ENCODE peak calls at places on chromosomes 3 and 15, in nine cellular contexts. S is Peyer's patch, G is AG09309, V is mammary epithelial cell, J is heart left ventricle, Q is neural progenitor cell, D is right atrium auricular region, L is GM06990, B is right lobe of liver. Y is an unnamed sample.

GRCh38 chr3:102182162-102182561 is 252.7 kb upstream of the ZPLD1 start:
- DNase-seq in S (no peak), G (no peak), V (no peak), J (no peak), Q (no peak), D (no peak), L (no peak), B (no peak), Y (no peak)

GRCh38 chr15:43095243-43095642 is 10.6 kb downstream of the UBR1 start:
- DNase-seq in S (no peak), G (no peak), V (no peak), J (no peak), Q (no peak), D (no peak), L (no peak), B (no peak), Y (no peak)

GRCh38 chr15:34783986-34784385 is 11.4 kb downstream of the ACTC1 start:
- DNase-seq in S (no peak), G (no peak), V (no peak), J (no peak), Q (no peak), D (no peak), L (no peak), B (no peak), Y (no peak)

GRCh38 chr15:34583399-34584320 is at the start of gene GOLGA8B:
- DNase-seq in S (peak), G (no peak), V (peak), J (peak), Q (peak), D (no peak), L (peak), B (peak), Y (peak)

GRCh38 chr15:98967096-98967495 is 40.5 kb downstream of the PGPEP1L start:
- DNase-seq in S (no peak), G (no peak), V (peak), J (no peak), Q (no peak), D (no peak), L (no peak), B (no peak), Y (no peak)

GRCh38 chr3:194083253-194084224 is 52.4 kb upstream of the HES1 start:
- DNase-seq in S (no peak), G (no peak), V (no peak), J (no peak), Q (no peak), D (no peak), L (no peak), B (no peak), Y (no peak)

GRCh38 chr3:158642005-158642404 is 2.3 kb upstream of the GFM1 start:
- DNase-seq in S (no peak), G (no peak), V (no peak), J (no peak), Q (no peak), D (no peak), L (no peak), B (no peak), Y (no peak)

GRCh38 chr3:111667621-111668239 is 72.6 kb upstream of the ZBED2 start:
- DNase-seq in S (peak), G (no peak), V (peak), J (peak), Q (no peak), D (no peak), L (peak), B (peak), Y (no peak)

GRCh38 chr15:45604321-45604720 is 17.1 kb downstream of the BLOC1S6 start:
- DNase-seq in S (no peak), G (no peak), V (no peak), J (no peak), Q (no peak), D (no peak), L (no peak), B (no peak), Y (no peak)

GRCh38 chr15:69723404-69724097 is 270.9 kb downstream of the RPLP1 start:
- DNase-seq in S (no peak), G (no peak), V (no peak), J (no peak), Q (peak), D (no peak), L (no peak), B (no peak), Y (no peak)
- TF ChIP-seq CTCF in S (no peak), G (no peak), V (no peak), J (no peak), Q (peak), D (no peak), L (peak), B (no peak), Y (no peak)

DNA sequence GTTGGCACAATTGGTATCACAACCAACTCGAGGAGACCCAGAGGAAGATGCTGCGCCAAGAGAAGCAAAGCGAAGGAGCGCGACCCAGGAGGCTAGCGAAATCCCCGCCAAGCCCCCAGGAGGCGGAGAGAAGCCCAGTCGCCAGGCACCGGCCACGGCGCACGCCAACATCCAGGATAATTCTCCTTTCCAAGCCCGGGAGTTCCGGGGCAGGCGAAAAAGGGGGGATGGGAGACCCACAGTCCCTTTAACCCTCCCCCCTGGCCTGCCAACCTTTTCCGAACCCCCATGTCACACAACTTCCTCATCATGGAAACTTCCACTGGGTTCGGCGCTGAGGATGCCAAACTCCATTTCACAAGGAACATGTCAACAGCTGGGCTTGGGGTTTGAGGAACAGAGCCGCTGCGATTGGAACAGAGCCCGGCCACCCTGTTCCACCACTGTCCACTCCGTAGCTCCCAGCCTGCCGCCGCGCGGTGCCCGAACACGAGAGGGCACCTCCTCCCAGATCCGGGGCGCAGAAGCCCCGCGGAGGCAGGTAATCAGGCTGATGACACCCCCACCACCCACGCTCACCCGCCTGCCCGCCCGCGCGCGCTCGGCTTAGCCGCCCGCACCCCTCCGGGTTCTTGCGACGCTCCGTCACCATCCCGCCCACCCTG is 567 bp downstream of the THRB start:
- DNase-seq in S (peak), G (no peak), V (peak), J (peak), Q (peak), D (peak), L (no peak), B (peak), Y (peak)
- TF ChIP-seq CTCF in S (peak), G (no peak), V (peak), J (no peak), Q (no peak), D (no peak), L (no peak), B (peak), Y (no peak)

DNA sequence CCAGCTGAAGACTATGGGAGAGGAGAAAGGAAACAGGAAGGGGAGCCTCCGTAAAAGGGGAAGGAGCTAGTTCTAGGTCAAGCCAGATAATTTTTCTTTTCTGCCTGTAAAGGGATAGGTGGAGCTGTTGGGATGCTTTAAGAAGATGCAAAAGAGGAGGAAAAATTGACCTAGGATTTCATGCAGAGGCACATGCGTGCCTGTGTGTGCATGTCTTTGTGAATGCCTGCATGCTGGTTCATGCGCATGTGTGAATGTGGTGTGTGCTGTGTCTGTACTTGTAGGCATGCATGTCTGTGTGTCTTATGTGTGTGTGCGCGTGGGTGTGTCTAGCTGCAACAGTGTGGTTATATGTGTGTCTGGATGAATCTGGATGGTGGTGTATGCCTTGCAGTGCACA is 27.3 kb downstream of the CCDC33 start:
- DNase-seq in S (no peak), G (no peak), V (peak), J (no peak), Q (no peak), D (no peak), L (no peak), B (no peak), Y (no peak)
- TF ChIP-seq CTCF in S (no peak), G (no peak), V (no peak), J (no peak), Q (no peak), D (no peak), L (no peak), B (no peak), Y (no peak)

DNA sequence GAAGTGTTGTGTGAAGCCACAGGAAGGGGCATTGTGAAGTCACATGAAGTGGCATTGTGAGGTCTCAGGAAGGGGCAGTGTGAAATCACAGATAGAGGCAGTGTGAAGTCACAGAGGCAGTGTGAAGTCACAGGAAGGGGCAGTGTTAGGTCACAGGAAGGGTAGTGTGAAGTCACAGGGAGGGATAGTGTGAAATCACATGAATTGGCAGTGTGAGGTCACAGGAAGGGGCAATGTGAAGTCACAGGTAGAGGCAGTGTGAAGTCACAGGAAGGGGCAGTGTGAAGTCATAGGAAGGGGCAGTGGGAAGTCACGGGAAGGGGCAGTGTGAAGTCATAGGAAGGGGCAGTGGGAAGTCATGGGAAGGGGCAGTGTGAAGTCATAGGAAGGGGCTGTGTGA is 37.9 kb downstream of the GASK1A start:
- DNase-seq in S (no peak), G (no peak), V (no peak), J (no peak), Q (no peak), D (no peak), L (no peak), B (no peak), Y (no peak)
- TF ChIP-seq CTCF in S (no peak), G (no peak), V (no peak), J (no peak), Q (no peak), D (no peak), L (no peak), B (no peak), Y (no peak)

GRCh38 chr15:63815796-63816533 is 17.8 kb downstream of the HERC1 start:
- DNase-seq in S (no peak), G (peak), V (no peak), J (no peak), Q (no peak), D (no peak), L (no peak), B (no peak), Y (no peak)

GRCh38 chr15:63818628-63819027 is 15.1 kb downstream of the HERC1 start:
- DNase-seq in S (no peak), G (no peak), V (no peak), J (no peak), Q (no peak), D (no peak), L (no peak), B (no peak), Y (no peak)

GRCh38 chr15:63819645-63820044 is 14.1 kb downstream of the HERC1 start:
- DNase-seq in S (no peak), G (no peak), V (no peak), J (no peak), Q (no peak), D (no peak), L (no peak), B (no peak), Y (no peak)

GRCh38 chr15:63820210-63820609 is 13.5 kb downstream of the HERC1 start:
- DNase-seq in S (no peak), G (no peak), V (no peak), J (no peak), Q (no peak), D (no peak), L (no peak), B (no peak), Y (no peak)

GRCh38 chr15:63818191-63818590 is 15.6 kb downstream of the HERC1 start:
- DNase-seq in S (no peak), G (no peak), V (no peak), J (no peak), Q (peak), D (no peak), L (no peak), B (no peak), Y (no peak)
- TF ChIP-seq CTCF in S (no peak), G (no peak), V (no peak), J (no peak), Q (peak), D (no peak), L (no peak), B (no peak), Y (no peak)